ENCODE peak calls at places on chromosomes 2 and 18, in eight cellular contexts. V is AG20443, H is activated gamma-delta T cell treated with Interleukin-2 at 50 U/mL for 16 hours, J is gastrocnemius medialis, O is GM12891, W is NCI-H774, C is NCI-H460, B is RWPE1. F is an unnamed sample.

GRCh38 chr2:35803133-35803532 is 552.4 kb upstream of the CRIM1 start:
- DNase-seq in H (no peak), B (no peak), C (no peak), O (no peak), V (no peak), W (no peak), J (no peak), F (no peak)

GRCh38 chr2:120323214-120323613 is 22.7 kb upstream of the INHBB start:
- DNase-seq in B (no peak), V (peak), J (peak), H (no peak), C (no peak), O (no peak), W (no peak), F (no peak)

GRCh38 chr2:101047075-101047766 is 45.1 kb downstream of the RPL31 start:
- DNase-seq in O (no peak), W (no peak), V (no peak), C (no peak), B (peak), J (peak), H (no peak), F (peak)

GRCh38 chr2:42086500-42086953 is 38.7 kb downstream of the PKDCC start:
- DNase-seq in B (peak), H (peak), J (no peak), V (peak), C (peak), W (peak), O (peak), F (peak)

GRCh38 chr18:62715829-62716678 is 713 bp downstream of the PHLPP1 start:
- DNase-seq in B (peak), O (peak), C (no peak), V (peak), H (peak), W (peak), J (peak), F (peak)

GRCh38 chr18:378039-378438 is 110.2 kb upstream of the THOC1 start:
- DNase-seq in C (no peak), W (no peak), V (no peak), H (no peak), B (no peak), J (no peak), O (no peak), F (no peak)

GRCh38 chr2:51212374-51212773 is 180.4 kb upstream of the NRXN1 start:
- DNase-seq in H (no peak), O (no peak), C (no peak), V (no peak), J (no peak), W (no peak), B (no peak), F (no peak)

GRCh38 chr2:9310390-9310789 is 103.8 kb downstream of the ASAP2 start:
- DNase-seq in V (peak), J (peak), H (no peak), B (peak), C (peak), O (no peak), W (no peak), F (peak)

GRCh38 chr2:12719400-12720104 is 2.8 kb downstream of the TRIB2 start:
- DNase-seq in H (no peak), C (no peak), B (peak), W (no peak), V (peak), J (no peak), O (no peak), F (no peak)

GRCh38 chr2:240567137-240567871 is 980 bp upstream of the RNPEPL1 start:
- DNase-seq in C (no peak), B (no peak), J (peak), H (peak), O (no peak), V (no peak), W (no peak), F (peak)

GRCh38 chr2:21657475-21657874 is 533.7 kb downstream of the TDRD15 start:
- DNase-seq in H (no peak), V (no peak), J (no peak), O (no peak), W (no peak), C (no peak), B (no peak), F (no peak)

GRCh38 chr18:75070625-75071483 is 138.1 kb downstream of the PTGR3 start:
- DNase-seq in H (peak), V (peak), B (peak), C (peak), O (peak), J (peak), W (peak), F (peak)

GRCh38 chr2:215140166-215140707 is 1.8 kb upstream of the ABCA12 start:
- DNase-seq in H (no peak), J (no peak), B (no peak), W (no peak), O (no peak), C (no peak), V (no peak), F (peak)

GRCh38 chr2:235937092-235937491 is 231.1 kb downstream of the GBX2 start:
- DNase-seq in V (no peak), W (no peak), J (no peak), C (no peak), O (no peak), B (no peak), H (no peak), F (no peak)

GRCh38 chr2:162518894-162519293 is 175.0 kb downstream of the GCA start:
- DNase-seq in H (no peak), O (no peak), W (no peak), C (no peak), B (no peak), J (no peak), V (no peak), F (no peak)

GRCh38 chr2:49224426-49225010 is 70.2 kb upstream of the FSHR start:
- DNase-seq in O (no peak), C (no peak), V (no peak), B (no peak), J (no peak), W (no peak), H (no peak), F (no peak)

GRCh38 chr2:234593636-234594035 is 96.8 kb upstream of the ARL4C start:
- DNase-seq in C (no peak), W (no peak), V (peak), B (no peak), H (no peak), O (no peak), J (no peak), F (no peak)

GRCh38 chr18:27276479-27276878 is 91.4 kb upstream of the CHST9 start:
- DNase-seq in W (no peak), H (no peak), O (no peak), V (no peak), B (no peak), C (no peak), J (no peak), F (no peak)

GRCh38 chr2:222945887-222946286 is 85.1 kb downstream of the ACSL3 start:
- DNase-seq in W (no peak), C (no peak), V (no peak), O (no peak), J (no peak), H (no peak), B (no peak), F (no peak)

GRCh38 chr2:128631698-128632490 is 313.2 kb upstream of the HS6ST1 start:
- DNase-seq in W (no peak), V (no peak), J (no peak), H (no peak), O (no peak), C (no peak), B (no peak), F (no peak)

GRCh38 chr2:45258251-45258775 is 249.1 kb upstream of the SIX2 start:
- DNase-seq in O (no peak), J (no peak), V (no peak), W (no peak), C (no peak), B (no peak), H (no peak), F (no peak)

GRCh38 chr18:63844254-63844653 is 43.3 kb upstream of the SERPINB2 start:
- DNase-seq in B (peak), O (no peak), V (peak), C (peak), J (no peak), W (no peak), H (no peak), F (peak)

GRCh38 chr2:184305105-184305504 is 293.2 kb upstream of the ZNF804A start:
- DNase-seq in W (no peak), B (no peak), C (peak), H (no peak), O (no peak), J (no peak), V (no peak), F (no peak)

GRCh38 chr2:60483400-60483799 is 70.1 kb downstream of the BCL11A start:
- DNase-seq in V (peak), J (no peak), W (no peak), O (no peak), C (no peak), H (no peak), B (no peak), F (peak)

GRCh38 chr2:31402388-31402787 is 12.2 kb downstream of the XDH start:
- DNase-seq in V (no peak), C (no peak), J (no peak), W (no peak), O (no peak), H (no peak), B (no peak), F (peak)

GRCh38 chr2:8572712-8573233 is 109.1 kb upstream of the ID2 start:
- DNase-seq in O (no peak), H (no peak), J (no peak), C (no peak), B (no peak), W (no peak), V (no peak), F (no peak)

GRCh38 chr2:29700560-29700959 is 220.8 kb downstream of the ALK start:
- DNase-seq in W (no peak), B (peak), H (no peak), V (peak), J (no peak), C (no peak), O (no peak), F (peak)

GRCh38 chr18:74501386-74501785 is 5.2 kb downstream of the CNDP2 start:
- DNase-seq in V (no peak), B (peak), W (no peak), C (no peak), J (no peak), O (no peak), H (no peak), F (peak)

GRCh38 chr18:23851470-23852002 is 162.3 kb downstream of the LAMA3 start:
- DNase-seq in H (no peak), V (no peak), B (no peak), W (no peak), O (no peak), C (no peak), J (no peak), F (no peak)

GRCh38 chr2:196783431-196784094 is 15.9 kb downstream of the GTF3C3 start:
- DNase-seq in H (no peak), B (peak), O (no peak), C (no peak), J (no peak), W (no peak), V (peak), F (peak)

GRCh38 chr18:79422022-79422782 is 26.5 kb downstream of the NFATC1 start:
- DNase-seq in C (no peak), W (no peak), J (no peak), B (no peak), O (no peak), H (no peak), V (peak), F (no peak)

GRCh38 chr2:15556311-15556930 is 4.7 kb downstream of the NBAS start:
- DNase-seq in H (no peak), C (no peak), J (no peak), O (no peak), W (no peak), V (no peak), B (no peak), F (no peak)

F was measured in kidney tubule cell.